ENCODE peak calls at places on chromosomes 6 and 20, in six cellular contexts. X is GM23248, Q is HCT116, D is fibroblast of lung, N is astrocyte, K is GM23338. T is an unnamed sample.

GRCh38 chr6:84357631-84358030 is 130.2 kb upstream of the CEP162 start:
- DNase-seq in Q (no peak), K (no peak), D (no peak), X (no peak), N (no peak), T (no peak)

GRCh38 chr6:75196051-75196743 is 9.7 kb downstream of the COL12A1 start:
- DNase-seq in Q (no peak), K (no peak), N (peak; percentile 85), X (peak; percentile 79), D (peak; percentile 87), T (no peak)

GRCh38 chr6:138485586-138486248 is 13.6 kb downstream of the NHSL1 start:
- DNase-seq in Q (no peak), X (no peak), N (no peak), D (no peak), K (peak; percentile 60), T (no peak)

GRCh38 chr6:2918936-2919335 is 15.8 kb upstream of the SERPINB9 start:
- DNase-seq in X (no peak), N (no peak), K (no peak), Q (no peak), D (no peak), T (no peak)

GRCh38 chr6:112335736-112336135 is 11.4 kb upstream of the RFPL4B start:
- DNase-seq in N (no peak), Q (no peak), X (peak; percentile 22), D (no peak), K (no peak), T (no peak)

GRCh38 chr6:111957623-111958315 is 84.5 kb upstream of the FYN start:
- DNase-seq in D (peak; percentile 39), Q (peak; percentile 13), K (peak; percentile 75), X (no peak), N (no peak), T (no peak)

GRCh38 chr6:40957616-40958492 is 81.2 kb downstream of the UNC5CL start:
- DNase-seq in K (no peak), Q (peak; percentile 24), D (peak; percentile 94), X (peak; percentile 92), N (peak; percentile 91), T (no peak)

GRCh38 chr20:60294627-60295026 is 336.4 kb downstream of the CDH26 start:
- DNase-seq in Q (no peak), D (no peak), K (no peak), N (no peak), X (no peak), T (no peak)

GRCh38 chr6:47195251-47195650 is 114.5 kb downstream of the TNFRSF21 start:
- DNase-seq in X (no peak), D (no peak), K (no peak), Q (no peak), N (no peak), T (no peak)

GRCh38 chr20:49583669-49584417 is 15.9 kb upstream of the PTGIS start:
- DNase-seq in X (peak; percentile 86), Q (no peak), N (peak; percentile 99), D (peak; percentile 99), K (no peak), T (no peak)

GRCh38 chr6:108589244-108589730 is 28.6 kb downstream of the FOXO3 start:
- DNase-seq in K (peak; percentile 91), Q (peak; percentile 18), X (peak; percentile 68), N (peak; percentile 56), D (peak; percentile 70), T (no peak)

GRCh38 chr20:44097521-44098255 is 89.3 kb downstream of the JPH2 start:
- DNase-seq in X (no peak), N (peak; percentile 41), K (no peak), D (peak; percentile 48), Q (no peak), T (no peak)

GRCh38 chr6:79874531-79875132 is 72.7 kb downstream of the ELOVL4 start:
- DNase-seq in Q (no peak), N (no peak), D (no peak), K (no peak), X (peak; percentile 67), T (peak; percentile 39)

GRCh38 chr6:21634582-21634981 is 41.0 kb downstream of the SOX4 start:
- DNase-seq in X (peak; percentile 97), D (peak; percentile 98), N (peak; percentile 98), Q (no peak), K (no peak), T (no peak)

GRCh38 chr6:55632953-55633352 is 54.0 kb upstream of the HMGCLL1 start:
- DNase-seq in K (no peak), X (no peak), Q (no peak), D (peak; percentile 5), N (peak; percentile 1), T (no peak)

GRCh38 chr20:63645218-63645617 is 8.0 kb downstream of the STMN3 start:
- DNase-seq in X (no peak), K (peak; percentile 43), D (no peak), Q (no peak), N (no peak), T (no peak)

GRCh38 chr6:31663961-31664789 is 622 bp downstream of the GPANK1 start:
- DNase-seq in N (peak; percentile 74), X (peak; percentile 90), Q (no peak), D (peak; percentile 83), K (no peak), T (no peak)

GRCh38 chr6:101776919-101777350 is 383.4 kb downstream of the GRIK2 start:
- DNase-seq in N (no peak), D (no peak), K (no peak), X (no peak), Q (no peak), T (no peak)

GRCh38 chr6:37303891-37304503 is 46.1 kb upstream of the TMEM217 start:
- DNase-seq in Q (peak; percentile 10), K (peak; percentile 44), D (peak; percentile 34), N (peak; percentile 29), X (peak; percentile 70), T (no peak)

DNA sequence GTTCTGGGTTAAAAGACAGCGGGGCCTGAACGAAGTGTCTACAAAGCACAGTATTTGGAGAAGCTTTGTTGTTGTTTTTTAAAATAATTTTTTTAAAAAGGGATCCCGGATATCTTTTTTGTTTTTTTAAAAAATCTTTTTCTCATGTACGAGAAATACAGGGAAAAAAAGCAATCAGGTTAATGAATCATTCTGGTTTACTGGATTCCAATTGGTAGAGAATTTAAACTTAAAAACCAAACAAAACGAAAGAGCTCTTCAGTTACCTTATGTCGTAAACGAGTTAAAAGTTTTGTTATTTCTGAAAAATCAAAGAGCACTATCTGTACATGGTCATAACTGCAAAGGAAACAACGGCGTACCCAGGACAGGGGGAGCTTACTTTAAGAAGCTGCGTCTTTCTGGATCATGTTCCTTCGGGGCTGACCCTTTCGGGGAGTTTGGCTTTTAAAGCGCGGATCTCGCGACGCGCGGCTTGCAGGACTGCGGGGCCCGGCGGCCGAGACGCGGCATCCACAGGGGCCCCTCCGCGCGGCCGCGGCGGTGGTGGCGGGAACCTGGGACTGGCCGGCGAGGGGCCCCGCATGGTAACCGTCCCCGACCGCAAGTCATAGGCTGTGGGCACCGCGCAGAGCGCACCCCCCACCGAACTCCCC is 927 bp downstream of the IL20RA start:
- DNase-seq in D (peak; percentile 48), K (peak; percentile 66), Q (no peak), N (peak; percentile 37), X (peak; percentile 70), T (no peak)
- H3K4me3 ChIP-seq in D (peak overlapping the region; percentile 66), K (peak overlapping the region; percentile 63), Q (peak overlapping the region; percentile 68), N (peak overlapping the region; percentile 64), X (peak overlapping the region; percentile 84), T (peak overlapping the region; percentile 64)

DNA sequence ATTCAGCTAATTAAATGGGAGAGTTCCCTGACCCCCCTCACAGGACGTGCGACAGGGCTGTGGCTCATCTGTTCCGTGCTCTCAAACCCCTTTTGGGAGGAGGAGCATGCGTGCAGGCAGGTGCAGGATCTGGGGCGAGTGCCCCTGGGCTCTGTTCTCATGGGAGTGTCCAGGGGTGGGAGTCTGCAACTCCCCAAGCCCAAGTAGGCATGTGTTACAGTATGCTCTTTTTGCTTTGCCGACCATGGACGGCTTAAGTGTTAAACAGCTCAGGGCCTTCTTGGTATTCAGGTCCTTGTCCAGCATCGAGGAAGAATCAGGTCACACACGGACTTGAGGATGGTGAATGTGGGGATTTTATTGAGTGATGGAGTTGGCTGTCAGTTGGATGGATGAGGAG is 101.6 kb downstream of the NCOA3 start:
- DNase-seq in X (no peak), N (no peak), D (no peak), Q (no peak), K (no peak), T (no peak)
- H3K36me3 ChIP-seq in X (no peaks in the 10 kb centered on the region), N (no peaks in the 10 kb centered on the region), D (no peaks in the 10 kb centered on the region), Q (no peaks in the 10 kb centered on the region), K (no peaks in the 10 kb centered on the region), T (no peaks in the 10 kb centered on the region)

GRCh38 chr20:58210398-58210747 is 18.1 kb downstream of the ANKRD60 start:
- DNase-seq in X (no peak), K (no peak), N (no peak), D (no peak), Q (no peak), T (no peak)

GRCh38 chr20:58212636-58213035 is 15.8 kb downstream of the ANKRD60 start:
- DNase-seq in Q (no peak), X (no peak), N (no peak), D (no peak), K (no peak), T (no peak)

GRCh38 chr20:58213112-58213511 is 15.3 kb downstream of the ANKRD60 start:
- DNase-seq in D (peak; percentile 22), N (no peak), Q (no peak), K (no peak), X (peak; percentile 68), T (no peak)

GRCh38 chr20:58208944-58209343 is 19.5 kb downstream of the ANKRD60 start:
- DNase-seq in K (peak; percentile 30), Q (no peak), N (no peak), X (no peak), D (no peak), T (no peak)

DNA sequence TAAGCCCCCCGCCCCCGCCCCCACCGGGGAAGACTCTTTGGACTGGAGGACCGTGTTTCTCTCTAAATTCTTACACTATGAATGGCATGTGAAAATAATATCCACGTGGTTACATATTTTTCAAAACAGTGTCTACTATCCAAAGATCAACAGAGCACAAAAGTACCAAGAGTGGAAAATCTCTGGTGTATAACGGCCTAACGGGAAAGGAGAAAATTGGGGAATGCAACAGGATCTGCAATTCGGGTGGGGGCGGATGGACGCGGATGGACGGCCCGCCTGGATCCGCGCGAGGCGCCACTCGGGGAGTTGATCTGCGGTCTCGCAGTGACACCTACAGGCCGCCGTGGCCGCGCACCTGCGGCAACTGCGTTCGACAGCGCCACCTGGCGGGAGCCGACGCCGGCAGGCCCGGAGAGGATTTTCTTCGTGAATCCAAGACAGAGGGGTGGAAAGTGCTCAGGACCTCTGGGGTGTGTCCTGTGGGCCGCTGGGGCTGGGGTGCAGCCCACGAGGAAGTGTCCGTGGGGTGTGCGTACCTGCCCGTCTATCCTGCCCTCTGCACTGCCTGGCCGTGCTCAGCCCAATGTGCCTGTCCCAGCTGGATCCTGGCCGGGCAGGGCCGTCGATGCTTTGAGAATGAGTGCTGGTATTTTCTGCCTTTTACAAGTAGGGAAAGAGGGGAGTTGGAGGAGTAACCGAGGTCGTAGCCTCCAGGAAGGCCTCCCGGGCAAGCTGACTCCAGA is 18.6 kb downstream of the ANKRD60 start:
- DNase-seq in X (peak; percentile 86), N (peak; percentile 20), D (peak; percentile 52), Q (peak; percentile 52), K (peak; percentile 86), T (peak; percentile 14)
- TF ChIP-seq EZH2 in X (no peak), N (no peak), D (no peak), Q (no peak), K (no peak), T (no peak)

GRCh38 chr6:73264446-73264845 is 1.4 kb upstream of the KHDC1 start:
- DNase-seq in K (no peak), X (no peak), N (no peak), D (no peak), Q (no peak), T (no peak)

GRCh38 chr6:73258721-73259120 is 4.3 kb downstream of the KHDC1 start:
- DNase-seq in K (peak; percentile 35), N (no peak), Q (no peak), D (no peak), X (no peak), T (no peak)

GRCh38 chr6:73262701-73263569 is at the start of gene KHDC1:
- DNase-seq in N (peak; percentile 46), Q (no peak), K (peak; percentile 83), X (peak; percentile 77), D (peak; percentile 66), T (peak; percentile 3)

GRCh38 chr6:73263570-73263909 is 544 bp upstream of the KHDC1 start:
- DNase-seq in K (no peak), D (no peak), N (no peak), Q (no peak), X (peak; percentile 29), T (no peak)
- H3K4me3 ChIP-seq in K (peak overlapping the region; percentile 75), D (peak overlapping the region; percentile 68), N (peak overlapping the region; percentile 73), Q (no peak overlapping the region), X (peak overlapping the region; percentile 84), T (peak overlapping the region; percentile 82)